ENCODE peak calls at places on chromosomes 2 and 18, in seven cellular contexts. T, P, V, C, X, R and O are unnamed samples.

GRCh38 chr2:132766573-132766972 is 96.6 kb upstream of the LYPD1 start:
- DNase-seq in T (no peak), P (no peak), V (no peak), C (no peak), X (no peak), R (no peak), O (no peak)

GRCh38 chr2:239319261-239319661 is 81.6 kb downstream of the HDAC4 start:
- DNase-seq in T (peak), P (peak), V (no peak), C (peak), X (no peak), R (no peak), O (no peak)

GRCh38 chr2:106960633-106961205 is 74.8 kb upstream of the ST6GAL2 start:
- DNase-seq in T (no peak), P (no peak), V (no peak), C (no peak), X (no peak), R (no peak), O (no peak)

GRCh38 chr2:236536727-236537398 is 32.8 kb upstream of the ACKR3 start:
- DNase-seq in T (no peak), P (no peak), V (no peak), C (peak), X (no peak), R (no peak), O (no peak)

GRCh38 chr2:239824051-239824694 is 201.0 kb downstream of the NDUFA10 start:
- DNase-seq in T (peak), P (no peak), V (no peak), C (peak), X (peak), R (no peak), O (peak)

GRCh38 chr18:79588636-79589481 is 90.7 kb upstream of the CTDP1 start:
- DNase-seq in T (peak), P (no peak), V (no peak), C (peak), X (no peak), R (peak), O (peak)

GRCh38 chr2:603427-603826 is 73.8 kb downstream of the TMEM18 start:
- DNase-seq in T (no peak), P (no peak), V (no peak), C (no peak), X (no peak), R (no peak), O (no peak)

GRCh38 chr2:124959582-124959981 is 934.5 kb downstream of the CNTNAP5 start:
- DNase-seq in T (no peak), P (no peak), V (no peak), C (no peak), X (no peak), R (no peak), O (no peak)

GRCh38 chr2:227123697-227124096 is 40.3 kb downstream of the COL4A4 start:
- DNase-seq in T (no peak), P (no peak), V (no peak), C (no peak), X (no peak), R (no peak), O (no peak)

GRCh38 chr2:42105330-42106256 is 57.8 kb downstream of the PKDCC start:
- DNase-seq in T (no peak), P (no peak), V (no peak), C (peak), X (no peak), R (no peak), O (peak)

GRCh38 chr2:132703396-132703795 is 33.4 kb upstream of the LYPD1 start:
- DNase-seq in T (no peak), P (no peak), V (no peak), C (no peak), X (no peak), R (no peak), O (no peak)

GRCh38 chr2:48589170-48589767 is 28.4 kb upstream of the GTF2A1L start:
- DNase-seq in T (peak), P (peak), V (no peak), C (no peak), X (peak), R (peak), O (peak)

GRCh38 chr2:67716895-67717294 is 319.8 kb downstream of the ETAA1 start:
- DNase-seq in T (no peak), P (no peak), V (no peak), C (no peak), X (no peak), R (no peak), O (no peak)

GRCh38 chr2:40218679-40219078 is 233.2 kb downstream of the SLC8A1 start:
- DNase-seq in T (peak), P (no peak), V (no peak), C (peak), X (no peak), R (no peak), O (no peak)

GRCh38 chr2:206783718-206784117 is 18.3 kb downstream of the FASTKD2 start:
- DNase-seq in T (no peak), P (no peak), V (no peak), C (no peak), X (no peak), R (no peak), O (peak)

GRCh38 chr2:167181134-167181533 is 292.9 kb downstream of the XIRP2 start:
- DNase-seq in T (no peak), P (no peak), V (no peak), C (no peak), X (no peak), R (no peak), O (no peak)

GRCh38 chr18:48800877-48801727 is 149.7 kb downstream of the SMAD7 start:
- DNase-seq in T (peak), P (no peak), V (no peak), C (peak), X (no peak), R (no peak), O (no peak)

GRCh38 chr2:12965540-12966269 is 249.0 kb downstream of the TRIB2 start:
- DNase-seq in T (no peak), P (peak), V (no peak), C (no peak), X (no peak), R (no peak), O (peak)

GRCh38 chr2:173021939-173022371 is 53.7 kb upstream of the MAP3K20 start:
- DNase-seq in T (no peak), P (no peak), V (no peak), C (no peak), X (peak), R (no peak), O (peak)

GRCh38 chr2:194564422-194564821 is 1092.6 kb upstream of the SLC39A10 start:
- DNase-seq in T (no peak), P (no peak), V (no peak), C (no peak), X (no peak), R (no peak), O (no peak)

GRCh38 chr2:184765048-184765881 is 166.9 kb downstream of the ZNF804A start:
- DNase-seq in T (no peak), P (no peak), V (no peak), C (no peak), X (no peak), R (no peak), O (peak)

GRCh38 chr2:24576146-24576545 is 85.1 kb downstream of the NCOA1 start:
- DNase-seq in T (no peak), P (no peak), V (no peak), C (no peak), X (no peak), R (no peak), O (no peak)

GRCh38 chr2:68319397-68320117 is at the start of gene CNRIP1:
- DNase-seq in T (peak), P (peak), V (peak), C (peak), X (peak), R (peak), O (peak)

GRCh38 chr2:206701952-206702630 is 16.1 kb downstream of the DYTN start:
- DNase-seq in T (no peak), P (no peak), V (no peak), C (no peak), X (no peak), R (no peak), O (no peak)

GRCh38 chr2:150484461-150484931 is 3.0 kb downstream of the RND3 start:
- DNase-seq in T (no peak), P (no peak), V (no peak), C (no peak), X (no peak), R (no peak), O (no peak)

GRCh38 chr2:96841707-96842495 is 1.9 kb downstream of the ANKRD23 start:
- DNase-seq in T (no peak), P (no peak), V (no peak), C (no peak), X (no peak), R (no peak), O (no peak)

GRCh38 chr2:121282800-121283382 is 2.1 kb downstream of the TFCP2L1 start:
- DNase-seq in T (no peak), P (no peak), V (no peak), C (peak), X (peak), R (no peak), O (no peak)

GRCh38 chr2:53631313-53632125 is 136.1 kb upstream of the CHAC2 start:
- DNase-seq in T (no peak), P (no peak), V (no peak), C (no peak), X (no peak), R (no peak), O (no peak)

GRCh38 chr2:82007051-82007664 is 1702.6 kb upstream of the LRRTM1 start:
- DNase-seq in T (no peak), P (no peak), V (no peak), C (no peak), X (no peak), R (no peak), O (no peak)

GRCh38 chr2:229153307-229153706 is 117.8 kb downstream of the PID1 start:
- DNase-seq in T (no peak), P (no peak), V (no peak), C (no peak), X (no peak), R (no peak), O (no peak)

GRCh38 chr2:192243488-192243887 is 48.8 kb upstream of the TMEFF2 start:
- DNase-seq in T (no peak), P (no peak), V (no peak), C (no peak), X (no peak), R (no peak), O (no peak)

GRCh38 chr2:145677371-145677770 is 1157.5 kb upstream of the ZEB2 start:
- DNase-seq in T (no peak), P (no peak), V (no peak), C (no peak), X (no peak), R (no peak), O (no peak)

GRCh38 chr2:43041167-43041566 is 185.2 kb downstream of the ZFP36L2 start:
- DNase-seq in T (peak), P (no peak), V (no peak), C (no peak), X (no peak), R (no peak), O (no peak)

GRCh38 chr2:158740127-158740526 is 55.0 kb upstream of the DAPL1 start:
- DNase-seq in T (no peak), P (no peak), V (no peak), C (no peak), X (no peak), R (no peak), O (no peak)

GRCh38 chr2:61187069-61187468 is 25.1 kb downstream of the C2orf74 start:
- DNase-seq in T (no peak), P (no peak), V (no peak), C (no peak), X (no peak), R (no peak), O (no peak)

GRCh38 chr2:71831208-71831577 is 316.5 kb downstream of the CYP26B1 start:
- DNase-seq in T (no peak), P (peak), V (no peak), C (no peak), X (peak), R (no peak), O (no peak)

GRCh38 chr2:9199716-9200633 is 6.6 kb upstream of the ASAP2 start:
- DNase-seq in T (no peak), P (no peak), V (no peak), C (no peak), X (no peak), R (no peak), O (no peak)

GRCh38 chr2:20663196-20664070 is 3.5 kb upstream of the GDF7 start:
- DNase-seq in T (no peak), P (no peak), V (no peak), C (no peak), X (no peak), R (no peak), O (no peak)

GRCh38 chr2:203909192-203909945 is 27.2 kb upstream of the ICOS start:
- DNase-seq in T (no peak), P (peak), V (no peak), C (no peak), X (peak), R (no peak), O (peak)

DNA sequence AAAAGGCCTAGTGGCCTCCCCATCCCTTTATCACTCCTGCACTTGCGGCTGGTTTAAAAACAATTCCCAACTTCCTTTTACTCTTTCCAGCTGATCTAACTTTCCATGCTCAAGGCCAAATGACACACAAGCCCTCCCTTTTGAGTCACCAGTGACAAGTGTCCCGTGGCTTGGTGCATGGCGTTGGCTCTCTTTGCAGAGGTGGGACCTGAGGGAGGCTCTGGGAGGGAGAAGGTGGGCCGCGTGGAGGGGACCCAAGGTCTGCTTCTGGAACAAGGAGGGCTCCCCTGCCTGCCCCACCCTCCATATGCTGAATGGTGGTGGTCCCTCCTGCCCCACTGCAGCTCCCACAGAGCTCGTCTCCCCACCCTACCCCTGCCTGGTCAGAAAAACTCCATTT is 30.8 kb upstream of the HPCAL1 start:
- DNase-seq in T (no peak), P (no peak), V (no peak), C (no peak), X (no peak), R (no peak), O (no peak)
- TF ChIP-seq POLR2A in T (no peak), P (no peak), V (no peak), C (no peak), X (no peak), R (no peak), O (no peak)

GRCh38 chr2:217108086-217108485 is 248.2 kb upstream of the TNP1 start:
- DNase-seq in T (no peak), P (no peak), V (no peak), C (no peak), X (no peak), R (no peak), O (no peak)

GRCh38 chr2:217106650-217107014 is 246.8 kb upstream of the TNP1 start:
- DNase-seq in T (no peak), P (peak), V (no peak), C (no peak), X (no peak), R (no peak), O (no peak)

GRCh38 chr2:217105733-217106649 is 246.1 kb upstream of the TNP1 start:
- DNase-seq in T (no peak), P (peak), V (no peak), C (no peak), X (peak), R (no peak), O (no peak)

GRCh38 chr2:217108575-217109027 is 248.7 kb upstream of the TNP1 start:
- DNase-seq in T (no peak), P (no peak), V (no peak), C (no peak), X (no peak), R (no peak), O (peak)

DNA sequence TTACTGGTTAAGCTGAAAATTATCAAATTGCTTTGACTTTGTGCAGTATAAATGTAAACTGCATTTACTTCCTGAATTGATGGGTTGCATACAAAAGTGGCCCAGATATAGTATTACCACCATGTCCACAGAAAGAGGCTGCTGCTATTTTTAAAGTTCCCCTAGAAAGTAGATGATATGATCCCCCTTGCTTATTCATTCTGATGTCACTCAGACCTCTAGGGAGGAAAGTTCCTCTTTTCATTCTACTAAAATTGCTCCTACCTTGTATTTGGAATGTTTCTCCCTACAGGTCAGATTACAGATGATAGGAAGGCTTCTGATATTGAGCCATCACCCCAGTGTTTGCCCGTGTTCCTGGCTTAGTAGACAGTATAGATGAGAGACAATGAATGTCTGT is 247.6 kb upstream of the TNP1 start:
- DNase-seq in T (no peak), P (no peak), V (no peak), C (no peak), X (no peak), R (no peak), O (peak)
- TF ChIP-seq POLR2A in T (no peak), P (no peak), V (no peak), C (no peak), X (no peak), R (no peak), O (no peak)

GRCh38 chr2:213007290-213007838 is 144.0 kb downstream of the IKZF2 start:
- DNase-seq in T (no peak), P (no peak), V (no peak), C (no peak), X (no peak), R (no peak), O (no peak)

GRCh38 chr2:213015387-213016165 is 135.8 kb downstream of the IKZF2 start:
- DNase-seq in T (no peak), P (no peak), V (no peak), C (no peak), X (no peak), R (no peak), O (no peak)

GRCh38 chr2:213013979-213014378 is 137.4 kb downstream of the IKZF2 start:
- DNase-seq in T (no peak), P (no peak), V (no peak), C (no peak), X (no peak), R (no peak), O (no peak)

GRCh38 chr2:213011505-213011904 is 139.9 kb downstream of the IKZF2 start:
- DNase-seq in T (no peak), P (no peak), V (no peak), C (no peak), X (no peak), R (no peak), O (no peak)

DNA sequence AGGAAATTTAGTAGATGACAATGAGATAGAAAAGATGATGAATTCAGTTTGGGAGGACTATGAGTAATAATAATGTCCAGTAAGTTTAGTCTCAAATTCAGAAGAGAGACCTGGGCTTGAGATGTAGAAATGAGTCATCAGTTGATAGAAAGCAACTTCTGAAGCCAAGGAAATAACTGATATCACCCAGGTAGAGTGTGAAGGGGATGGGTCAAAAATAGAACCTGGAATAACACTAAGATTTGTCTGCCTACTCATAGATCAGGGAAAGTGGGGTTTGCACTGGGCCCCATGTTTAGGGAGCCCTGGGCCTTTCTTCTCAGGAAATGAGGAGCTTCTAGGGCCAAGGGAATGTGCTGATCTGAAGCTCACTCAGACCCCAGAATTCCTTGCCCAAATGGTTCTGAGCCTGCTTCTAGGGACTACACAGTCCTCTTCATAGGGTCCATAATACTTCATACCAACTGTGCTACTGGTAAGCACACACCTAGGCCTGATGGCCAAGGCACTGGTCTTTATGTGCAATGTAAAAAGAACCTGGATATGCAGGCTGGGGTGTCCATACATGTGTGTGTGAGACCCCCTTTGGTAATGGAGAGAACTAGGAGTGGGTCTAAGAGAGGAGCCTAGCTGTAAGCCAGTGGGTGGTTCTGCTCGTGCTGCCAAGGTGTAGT is 141.2 kb downstream of the IKZF2 start:
- DNase-seq in T (no peak), P (no peak), V (no peak), C (no peak), X (no peak), R (no peak), O (no peak)
- TF ChIP-seq POLR2A in T (no peak), P (no peak), V (peak), C (no peak), X (no peak), R (no peak), O (no peak)

GRCh38 chr2:64998658-64999061 is 9.5 kb downstream of the SLC1A4 start:
- DNase-seq in T (no peak), P (no peak), V (no peak), C (no peak), X (no peak), R (no peak), O (no peak)
- TF ChIP-seq POLR2A in T (no peak), P (no peak), V (no peak), C (no peak), X (no peak), R (no peak), O (no peak)

GRCh38 chr2:38666578-38666926 is 638 bp downstream of the GALM start:
- DNase-seq in T (no peak), P (no peak), V (no peak), C (peak), X (no peak), R (no peak), O (peak)

GRCh38 chr2:38661306-38661705 is 4.6 kb upstream of the GALM start:
- DNase-seq in T (no peak), P (no peak), V (no peak), C (no peak), X (no peak), R (no peak), O (no peak)

GRCh38 chr2:38668787-38669479 is 3.0 kb downstream of the GALM start:
- DNase-seq in T (no peak), P (no peak), V (no peak), C (no peak), X (no peak), R (no peak), O (no peak)

GRCh38 chr2:38668092-38668491 is 2.2 kb downstream of the GALM start:
- DNase-seq in T (no peak), P (no peak), V (no peak), C (no peak), X (no peak), R (no peak), O (no peak)

DNA sequence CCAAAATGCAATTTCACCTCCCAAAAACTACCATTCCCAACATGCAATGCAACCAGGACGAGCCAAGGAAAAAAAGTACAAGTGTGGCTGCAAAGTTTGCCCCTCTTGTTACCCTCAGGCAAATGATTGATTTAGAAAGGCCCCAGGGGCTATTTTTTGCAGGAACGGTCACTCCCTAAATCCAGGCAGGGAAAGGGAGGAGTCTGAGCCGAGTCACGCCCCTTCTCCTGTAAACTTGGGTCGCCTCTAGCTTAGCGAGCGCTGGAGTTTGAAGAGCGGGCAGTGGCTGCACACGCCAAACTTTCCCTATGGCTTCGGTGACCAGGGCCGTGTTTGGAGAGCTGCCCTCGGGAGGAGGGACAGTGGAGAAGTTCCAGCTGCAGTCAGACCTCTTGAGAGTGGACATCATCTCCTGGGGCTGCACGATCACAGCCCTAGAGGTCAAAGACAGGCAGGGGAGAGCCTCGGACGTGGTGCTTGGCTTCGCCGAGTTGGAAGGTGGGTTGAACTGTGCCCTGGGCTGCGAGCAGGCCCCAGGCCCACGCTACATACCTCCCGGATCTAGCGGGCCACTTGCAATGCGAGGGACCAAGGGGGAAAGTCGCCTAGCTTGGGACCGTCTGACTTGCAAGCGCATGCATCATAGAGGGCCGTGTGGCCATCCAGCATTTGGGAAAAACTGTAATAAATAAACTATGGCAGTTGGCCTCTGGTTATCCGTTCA is at the start of gene GALM:
- DNase-seq in T (peak), P (peak), V (no peak), C (peak), X (peak), R (peak), O (peak)
- TF ChIP-seq POLR2A in T (peak), P (no peak), V (no peak), C (peak), X (peak), R (no peak), O (peak)